ENCODE peak calls at places on chromosomes 13 and 19, in five cellular contexts. One of them, this sample, is unnamed.
A peak's percentile ranks its signal among the peaks of the same experiment; 100 is the strongest.

GRCh38 chr13:99320693-99321481 is 13.7 kb upstream of the GPR183 start:
- DNase-seq in GM12878: no peak
- DNase-seq in A549: peak; percentile 42
- DNase-seq in Peyer's patch: no peak
- DNase-seq in heart left ventricle: no peak
- DNase-seq in this sample: no peak

GRCh38 chr19:36136975-36137686 is 2.7 kb upstream of the CAPNS1 start:
- DNase-seq in GM12878: no peak
- DNase-seq in A549: peak; percentile 95
- DNase-seq in Peyer's patch: no peak
- DNase-seq in heart left ventricle: peak; percentile 60
- DNase-seq in this sample: peak; percentile 50

GRCh38 chr19:574658-575526 is 2.5 kb downstream of the BSG start:
- DNase-seq in GM12878: peak; percentile 28
- DNase-seq in A549: no peak
- DNase-seq in Peyer's patch: peak; percentile 49
- DNase-seq in heart left ventricle: peak; percentile 74
- DNase-seq in this sample: no peak

GRCh38 chr19:2613507-2614295 is 88.8 kb downstream of the GNG7 start:
- DNase-seq in GM12878: no peak
- DNase-seq in A549: peak; percentile 41
- DNase-seq in Peyer's patch: peak; percentile 59
- DNase-seq in heart left ventricle: no peak
- DNase-seq in this sample: no peak

GRCh38 chr19:17337675-17338439 is 504 bp downstream of the GTPBP3 start:
- DNase-seq in GM12878: no peak
- DNase-seq in A549: no peak
- DNase-seq in Peyer's patch: no peak
- DNase-seq in heart left ventricle: no peak
- DNase-seq in this sample: no peak

GRCh38 chr13:96238861-96239260 is 149.0 kb downstream of the HS6ST3 start:
- DNase-seq in GM12878: no peak
- DNase-seq in A549: no peak
- DNase-seq in Peyer's patch: no peak
- DNase-seq in heart left ventricle: no peak
- DNase-seq in this sample: no peak

GRCh38 chr19:55546822-55547614 is 1.7 kb upstream of the SBK3 start:
- DNase-seq in GM12878: no peak
- DNase-seq in A549: peak; percentile 76
- DNase-seq in Peyer's patch: no peak
- DNase-seq in heart left ventricle: peak; percentile 91
- DNase-seq in this sample: peak; percentile 65

GRCh38 chr19:47377208-47377701 is 28.1 kb downstream of the DHX34 start:
- DNase-seq in GM12878: no peak
- DNase-seq in A549: no peak
- DNase-seq in Peyer's patch: no peak
- DNase-seq in heart left ventricle: peak; percentile 71
- DNase-seq in this sample: no peak

GRCh38 chr19:28726533-28726932 is 486.4 kb downstream of the UQCRFS1 start:
- DNase-seq in GM12878: no peak
- DNase-seq in A549: no peak
- DNase-seq in Peyer's patch: no peak
- DNase-seq in heart left ventricle: no peak
- DNase-seq in this sample: no peak

GRCh38 chr19:7738023-7738422 is 6.1 kb upstream of the CLEC4G start:
- DNase-seq in GM12878: no peak
- DNase-seq in A549: no peak
- DNase-seq in Peyer's patch: no peak
- DNase-seq in heart left ventricle: no peak
- DNase-seq in this sample: no peak

GRCh38 chr19:6721113-6721474 is 644 bp upstream of the C3 start:
- DNase-seq in GM12878: no peak
- DNase-seq in A549: no peak
- DNase-seq in Peyer's patch: no peak
- DNase-seq in heart left ventricle: no peak
- DNase-seq in this sample: no peak

DNA sequence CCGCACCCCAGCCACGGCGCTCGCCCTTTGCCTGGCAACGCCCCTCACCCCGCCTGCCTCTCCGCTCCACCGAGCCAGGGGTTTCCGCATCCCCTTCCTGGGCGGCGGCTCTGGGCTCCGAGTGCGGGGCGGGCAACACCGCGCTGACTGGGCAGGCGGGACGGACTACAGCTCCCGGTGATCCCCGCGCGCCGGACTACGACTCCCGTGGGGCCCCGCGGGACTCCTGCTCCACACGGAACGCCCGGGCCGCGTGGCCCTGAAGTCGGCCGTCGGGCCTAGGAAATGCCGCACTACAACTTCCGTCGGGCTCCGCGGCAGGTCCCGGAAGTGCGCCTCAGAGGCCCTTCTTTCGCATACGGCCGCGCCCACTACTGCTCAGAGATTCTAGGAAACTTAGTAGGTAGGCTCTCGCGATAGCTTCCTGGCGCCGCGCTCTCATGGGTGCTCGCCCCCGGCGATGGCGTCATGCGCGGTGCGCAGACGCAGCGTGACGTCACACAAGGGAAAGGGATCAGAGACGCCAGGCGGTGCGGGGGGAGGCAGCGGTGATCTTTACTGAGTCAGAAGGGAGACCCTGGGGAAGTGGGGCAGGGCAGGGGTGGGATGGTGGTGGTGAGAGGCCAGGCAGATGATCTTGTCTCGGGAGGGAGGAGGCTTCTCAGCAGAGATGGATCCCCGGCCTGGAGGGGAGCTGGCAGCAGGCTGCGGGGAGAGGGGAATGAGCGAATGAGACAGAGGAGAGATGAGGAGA is at the start of gene JOSD2:
- DNase-seq in GM12878: peak; percentile 94
- DNase-seq in A549: peak; percentile 100
- DNase-seq in Peyer's patch: peak; percentile 99
- DNase-seq in heart left ventricle: peak; percentile 98
- DNase-seq in this sample: peak; percentile 99
- TF ChIP-seq POLR2A in GM12878: peak; percentile 76
- TF ChIP-seq POLR2A in A549: peak; percentile 65
- TF ChIP-seq POLR2A in Peyer's patch: peak; percentile 76
- TF ChIP-seq POLR2A in heart left ventricle: peak; percentile 77
- TF ChIP-seq POLR2A in this sample: peak; percentile 34

GRCh38 chr19:12140545-12141404 is 625 bp upstream of the ZNF20 start:
- DNase-seq in GM12878: peak; percentile 60
- DNase-seq in A549: peak; percentile 34
- DNase-seq in Peyer's patch: peak; percentile 83
- DNase-seq in heart left ventricle: peak; percentile 87
- DNase-seq in this sample: peak; percentile 85

GRCh38 chr19:12137541-12137940 is 2.6 kb downstream of the ZNF20 start:
- DNase-seq in GM12878: no peak
- DNase-seq in A549: no peak
- DNase-seq in Peyer's patch: no peak
- DNase-seq in heart left ventricle: no peak
- DNase-seq in this sample: no peak

GRCh38 chr19:12141405-12141736 is 1.2 kb upstream of the ZNF20 start:
- DNase-seq in GM12878: no peak
- DNase-seq in A549: no peak
- DNase-seq in Peyer's patch: no peak
- DNase-seq in heart left ventricle: no peak
- DNase-seq in this sample: no peak

GRCh38 chr19:12139309-12139708 is 841 bp downstream of the ZNF20 start:
- DNase-seq in GM12878: no peak
- DNase-seq in A549: no peak
- DNase-seq in Peyer's patch: no peak
- DNase-seq in heart left ventricle: no peak
- DNase-seq in this sample: no peak

DNA sequence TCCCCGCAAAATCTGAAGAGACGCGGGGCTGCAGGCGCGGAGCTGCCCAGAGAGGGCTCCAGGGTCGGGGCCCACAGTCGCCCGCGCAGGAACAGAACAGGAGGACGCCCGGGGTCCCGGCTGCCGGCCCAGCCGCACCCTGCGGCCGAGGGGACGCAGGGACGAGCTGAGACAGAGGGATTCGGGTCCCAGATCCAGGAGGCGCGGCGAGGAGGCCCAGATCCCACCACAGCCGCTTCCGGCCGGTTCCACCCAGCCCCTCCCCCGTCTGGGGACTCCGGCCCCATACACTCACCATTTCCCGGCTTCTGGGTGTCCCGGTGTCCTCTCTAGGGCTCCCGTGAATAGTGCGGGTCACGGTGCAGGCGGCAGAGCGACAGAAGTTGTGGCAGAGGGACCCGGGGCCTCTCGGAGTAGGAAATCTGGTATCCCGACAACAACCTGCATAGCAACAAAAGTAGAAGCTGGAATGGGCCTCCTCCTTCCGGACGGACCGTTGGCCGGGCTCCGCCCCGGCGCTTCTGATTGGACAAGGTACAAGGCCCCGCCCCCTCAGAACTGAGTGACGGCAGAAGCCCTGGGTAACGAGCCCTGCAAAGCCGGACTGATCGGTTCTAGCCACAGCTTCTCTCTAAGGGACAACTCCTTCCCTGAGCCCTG is at the start of gene ZNF20:
- DNase-seq in GM12878: peak; percentile 67
- DNase-seq in A549: peak; percentile 41
- DNase-seq in Peyer's patch: peak; percentile 99
- DNase-seq in heart left ventricle: peak; percentile 97
- DNase-seq in this sample: peak; percentile 94
- TF ChIP-seq POLR2A in GM12878: peak; percentile 54
- TF ChIP-seq POLR2A in A549: no peak
- TF ChIP-seq POLR2A in Peyer's patch: peak; percentile 30
- TF ChIP-seq POLR2A in heart left ventricle: peak; percentile 43
- TF ChIP-seq POLR2A in this sample: peak; percentile 24

DNA sequence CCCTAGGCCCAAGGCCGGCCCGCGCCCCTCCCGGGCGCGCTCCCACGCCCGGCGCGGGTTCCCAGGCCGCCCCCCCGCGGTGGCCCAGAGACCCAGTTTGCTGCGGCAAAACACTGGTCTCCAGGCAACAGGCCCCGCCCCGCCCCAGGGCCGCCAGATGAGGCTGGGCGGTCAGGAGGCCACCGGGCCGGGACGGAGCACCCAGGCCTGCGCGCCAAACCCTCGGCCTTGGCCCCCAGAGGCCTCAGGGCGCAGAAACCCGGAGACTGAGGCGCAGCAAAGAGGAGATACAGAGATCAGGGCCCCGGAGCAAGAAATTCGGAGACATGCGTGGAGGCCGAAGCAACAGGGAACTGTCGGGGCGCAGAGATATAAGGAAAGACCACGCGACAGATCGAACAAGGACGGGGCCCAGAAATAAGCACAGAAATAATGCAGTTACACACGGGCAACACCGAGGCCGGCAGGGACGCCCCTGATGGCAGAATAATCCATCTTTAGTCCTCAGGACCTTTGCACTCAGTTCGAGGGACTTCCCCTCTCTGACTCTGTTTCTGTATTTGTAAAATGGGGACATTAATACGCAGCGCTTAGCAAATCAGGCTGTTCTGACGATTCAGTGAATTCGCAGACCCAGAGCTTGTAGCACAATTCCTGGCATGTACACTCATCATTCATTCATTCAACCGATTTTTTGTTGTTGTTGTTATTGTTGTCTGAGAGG is 20.8 kb upstream of the ERCC1 start:
- DNase-seq in GM12878: no peak
- DNase-seq in A549: peak; percentile 92
- DNase-seq in Peyer's patch: peak; percentile 90
- DNase-seq in heart left ventricle: peak; percentile 97
- DNase-seq in this sample: peak; percentile 95
- TF ChIP-seq POLR2A in GM12878: peak; percentile 63
- TF ChIP-seq POLR2A in A549: no peak
- TF ChIP-seq POLR2A in Peyer's patch: peak; percentile 33
- TF ChIP-seq POLR2A in heart left ventricle: peak; percentile 50
- TF ChIP-seq POLR2A in this sample: no peak

DNA sequence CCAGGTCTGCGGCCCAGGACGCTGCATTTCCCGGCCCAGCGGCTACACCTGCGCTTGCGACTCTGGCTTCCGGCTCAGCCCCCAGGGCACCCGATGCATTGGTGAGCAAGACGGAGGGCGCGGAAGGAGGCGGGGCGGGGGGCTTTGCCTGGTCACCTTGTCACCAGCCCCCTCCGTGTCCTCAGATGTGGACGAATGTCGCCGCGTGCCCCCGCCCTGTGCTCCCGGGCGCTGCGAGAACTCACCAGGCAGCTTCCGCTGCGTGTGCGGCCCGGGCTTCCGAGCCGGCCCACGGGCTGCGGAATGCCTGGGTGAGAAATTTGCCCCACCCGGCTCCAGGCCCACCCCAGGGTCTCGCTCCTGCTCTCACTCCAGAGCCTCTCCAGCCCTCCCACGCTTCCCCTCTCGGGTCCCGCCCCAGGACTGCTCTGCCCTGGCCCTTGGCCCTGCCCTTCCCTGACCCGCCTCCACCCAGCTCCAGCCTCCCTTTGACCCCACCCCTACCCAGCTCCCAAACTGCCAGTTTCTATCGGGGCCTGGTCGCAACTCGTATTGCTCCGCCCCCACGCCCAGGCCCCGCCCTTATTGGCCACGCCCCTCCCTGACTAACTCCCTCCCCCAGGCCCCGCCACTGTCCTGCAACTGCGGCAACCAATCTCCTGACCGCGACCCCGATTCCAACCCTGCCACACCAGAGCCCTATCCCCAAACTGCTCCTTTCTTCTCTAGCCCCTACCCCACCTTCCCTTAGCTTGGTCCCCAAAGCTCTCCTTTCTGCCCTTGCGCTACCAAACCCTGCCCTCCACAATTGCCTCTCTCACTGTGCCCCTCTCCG is 8.6 kb downstream of the LTBP4 start:
- DNase-seq in GM12878: peak; percentile 70
- DNase-seq in A549: peak; percentile 93
- DNase-seq in Peyer's patch: peak; percentile 96
- DNase-seq in heart left ventricle: peak; percentile 93
- DNase-seq in this sample: peak; percentile 95
- TF ChIP-seq POLR2A in GM12878: peak; percentile 71
- TF ChIP-seq POLR2A in A549: peak; percentile 19
- TF ChIP-seq POLR2A in Peyer's patch: peak; percentile 83
- TF ChIP-seq POLR2A in heart left ventricle: peak; percentile 49
- TF ChIP-seq POLR2A in this sample: peak; percentile 7

GRCh38 chr19:44955500-44956439 is 590 bp downstream of the CLPTM1 start:
- DNase-seq in GM12878: no peak
- DNase-seq in A549: no peak
- DNase-seq in Peyer's patch: no peak
- DNase-seq in heart left ventricle: no peak
- DNase-seq in this sample: no peak
- TF ChIP-seq POLR2A in GM12878: no peak
- TF ChIP-seq POLR2A in A549: no peak
- TF ChIP-seq POLR2A in Peyer's patch: no peak
- TF ChIP-seq POLR2A in heart left ventricle: no peak
- TF ChIP-seq POLR2A in this sample: no peak

GRCh38 chr13:102798653-102799543 is at the start of the genes BIVM and POGLUT2:
- DNase-seq in GM12878: peak; percentile 67
- DNase-seq in A549: peak; percentile 90
- DNase-seq in Peyer's patch: peak; percentile 61
- DNase-seq in heart left ventricle: peak; percentile 92
- DNase-seq in this sample: peak; percentile 89
- TF ChIP-seq POLR2A in GM12878: peak; percentile 64
- TF ChIP-seq POLR2A in A549: peak; percentile 40
- TF ChIP-seq POLR2A in Peyer's patch: no peak
- TF ChIP-seq POLR2A in heart left ventricle: peak; percentile 56
- TF ChIP-seq POLR2A in this sample: peak; percentile 42

DNA sequence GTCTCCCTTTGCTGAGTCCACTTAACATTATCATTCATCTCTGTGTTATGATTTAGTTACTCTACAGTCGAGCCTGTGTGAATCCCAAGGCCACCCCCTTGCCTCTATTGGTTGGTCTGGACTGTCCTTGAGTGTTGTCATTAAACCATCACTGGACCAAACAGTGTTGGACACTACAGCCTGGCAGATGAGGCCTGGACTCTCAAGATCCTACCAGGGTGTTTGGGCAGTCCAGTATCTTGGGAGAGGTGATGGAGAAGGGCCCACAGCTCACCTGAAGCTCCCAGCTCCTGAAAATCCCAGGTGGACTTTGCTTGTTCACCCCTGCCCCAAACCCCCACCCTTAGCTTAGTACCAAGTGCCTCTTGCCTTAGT is 3.8 kb downstream of the CHMP2A start:
- DNase-seq in GM12878: no peak
- DNase-seq in A549: no peak
- DNase-seq in Peyer's patch: no peak
- DNase-seq in heart left ventricle: no peak
- DNase-seq in this sample: no peak
- TF ChIP-seq POLR2A in GM12878: peak; percentile 40
- TF ChIP-seq POLR2A in A549: no peak
- TF ChIP-seq POLR2A in Peyer's patch: no peak
- TF ChIP-seq POLR2A in heart left ventricle: no peak
- TF ChIP-seq POLR2A in this sample: no peak

This sample was measured in uterus.